ENCODE peak calls at places on chromosome 19, in seven cellular contexts. X is heart right ventricle, A is iris pigment epithelial cell, P is NCI-H1105 treated with DMSO at 0.1 percent for 48 hours, G is fibroblast of lung, C is amniotic stem cell, K is heart left ventricle. L is an unnamed sample.

GRCh38 chr19:23482829-23483228 is 87.6 kb upstream of the ZNF91 start:
- DNase-seq in P (no peak), K (no peak), C (no peak), X (no peak), A (no peak), G (no peak), L (no peak)

GRCh38 chr19:23716792-23717191 is 29.8 kb upstream of the ZNF675 start:
- DNase-seq in A (no peak), K (no peak), X (no peak), P (no peak), G (no peak), C (no peak), L (no peak)

GRCh38 chr19:9906475-9907087 is 29.7 kb downstream of the OLFM2 start:
- DNase-seq in G (no peak), A (no peak), C (no peak), X (no peak), P (no peak), K (no peak), L (peak; percentile 59)

GRCh38 chr19:10095948-10096614 is 6.4 kb downstream of the ANGPTL6 start:
- DNase-seq in X (peak; percentile 77), P (peak; percentile 89), G (peak; percentile 80), K (peak; percentile 87), A (peak; percentile 85), C (peak; percentile 78), L (peak; percentile 90)

GRCh38 chr19:19405919-19406877 is 723 bp downstream of the GATAD2A start:
- DNase-seq in G (peak; percentile 54), C (no peak), K (peak; percentile 63), A (peak; percentile 45), P (peak; percentile 53), X (peak; percentile 58), L (no peak)

GRCh38 chr19:46020819-46021125 is 2.1 kb downstream of the PGLYRP1 start:
- DNase-seq in G (no peak), K (no peak), A (no peak), C (no peak), X (no peak), P (no peak), L (no peak)

GRCh38 chr19:51002542-51003311 is 1.3 kb upstream of the KLK8 start:
- DNase-seq in G (no peak), C (no peak), A (no peak), P (no peak), K (no peak), X (no peak), L (no peak)

GRCh38 chr19:10230155-10230903 is 802 bp downstream of the S1PR2 start:
- DNase-seq in P (no peak), X (peak; percentile 52), G (peak; percentile 54), C (no peak), A (peak; percentile 42), K (peak; percentile 50), L (peak; percentile 50)

GRCh38 chr19:34998777-34999497 is 1.2 kb upstream of the GRAMD1A start:
- DNase-seq in A (no peak), X (no peak), P (no peak), C (no peak), G (no peak), K (no peak), L (peak; percentile 38)

GRCh38 chr19:13839938-13840750 is 36.8 kb upstream of the NANOS3 start:
- DNase-seq in G (peak; percentile 41), A (no peak), K (peak; percentile 60), C (peak; percentile 66), X (no peak), P (no peak), L (no peak)

GRCh38 chr19:44111910-44112463 is 1.2 kb upstream of the ZNF225 start:
- DNase-seq in X (no peak), P (no peak), A (peak; percentile 97), K (no peak), C (peak; percentile 82), G (peak; percentile 94), L (no peak)

GRCh38 chr19:38655148-38655824 is 7.8 kb downstream of the ACTN4 start:
- DNase-seq in C (no peak), G (peak; percentile 66), K (no peak), A (no peak), X (no peak), P (no peak), L (no peak)

GRCh38 chr19:40450664-40451063 is 6.5 kb upstream of the SERTAD3 start:
- DNase-seq in A (no peak), C (no peak), X (no peak), K (no peak), G (no peak), P (no peak), L (no peak)

GRCh38 chr19:6108721-6109633 is 1.3 kb downstream of the RFX2 start:
- DNase-seq in C (no peak), A (peak; percentile 47), G (peak; percentile 75), P (peak; percentile 25), X (peak; percentile 85), K (peak; percentile 74), L (no peak)

GRCh38 chr19:34308381-34309367 is 54.3 kb downstream of the GARRE1 start:
- DNase-seq in X (no peak), P (no peak), C (no peak), A (peak; percentile 73), K (no peak), G (peak; percentile 37), L (no peak)

GRCh38 chr19:15634105-15634504 is 6.6 kb upstream of the CYP4F3 start:
- DNase-seq in P (no peak), X (no peak), G (no peak), A (no peak), C (no peak), K (no peak), L (no peak)

GRCh38 chr19:29845576-29846176 is 33.9 kb downstream of the CCNE1 start:
- DNase-seq in X (peak; percentile 11), P (peak; percentile 68), K (peak; percentile 23), G (peak; percentile 39), C (peak; percentile 12), A (peak; percentile 40), L (no peak)

GRCh38 chr19:16461630-16462051 is 10.1 kb downstream of the EPS15L1 start:
- DNase-seq in P (no peak), A (no peak), G (no peak), C (no peak), X (peak; percentile 67), K (peak; percentile 57), L (no peak)

GRCh38 chr19:49182848-49183375 is 25.3 kb downstream of the TRPM4 start:
- DNase-seq in G (no peak), X (no peak), K (no peak), A (no peak), C (no peak), P (no peak), L (no peak)

GRCh38 chr19:38070573-38070972 is 153.4 kb downstream of the DPF1 start:
- DNase-seq in C (no peak), X (no peak), A (peak; percentile 80), G (peak; percentile 78), P (no peak), K (no peak), L (no peak)

GRCh38 chr19:17021793-17022590 is 4.6 kb downstream of the CPAMD8 start:
- DNase-seq in K (no peak), G (no peak), P (no peak), C (no peak), X (no peak), A (peak; percentile 85), L (no peak)

GRCh38 chr19:47155141-47155540 is 24.5 kb downstream of the SAE1 start:
- DNase-seq in P (no peak), C (no peak), G (no peak), K (peak; percentile 13), A (no peak), X (no peak), L (no peak)

L was measured in dorsolateral prefrontal cortex.